ENCODE peak calls at places on chromosomes 13 and 19, in seven cellular contexts. G, B, P, Q, A, S and T are unnamed samples.

GRCh38 chr19:15564534-15565168 is 50.4 kb upstream of the CYP4F8 start:
- DNase-seq in G (no peak), B (no peak), P (no peak), Q (no peak), A (no peak), S (no peak), T (no peak)

GRCh38 chr13:110711778-110712070 is 1.8 kb upstream of the ING1 start:
- DNase-seq in G (peak), B (no peak), P (no peak), Q (no peak), A (no peak), S (no peak), T (no peak)

GRCh38 chr19:36819130-36819630 is 19.0 kb downstream of the ZNF790 start:
- DNase-seq in G (no peak), B (no peak), P (no peak), Q (no peak), A (no peak), S (no peak), T (no peak)

GRCh38 chr19:47156861-47157454 is 26.3 kb downstream of the SAE1 start:
- DNase-seq in G (no peak), B (no peak), P (no peak), Q (no peak), A (no peak), S (no peak), T (no peak)

GRCh38 chr19:10294368-10294697 is 4.6 kb downstream of the ICAM5 start:
- DNase-seq in G (peak), B (peak), P (no peak), Q (no peak), A (no peak), S (no peak), T (no peak)

GRCh38 chr13:35630551-35631275 is 154.2 kb upstream of the MAB21L1 start:
- DNase-seq in G (peak), B (no peak), P (no peak), Q (peak), A (no peak), S (peak), T (no peak)

GRCh38 chr19:54684537-54684936 is 21.8 kb downstream of the LILRB4 start:
- DNase-seq in G (peak), B (no peak), P (no peak), Q (peak), A (no peak), S (no peak), T (no peak)

GRCh38 chr13:97212540-97213146 is 9.5 kb upstream of the MBNL2 start:
- DNase-seq in G (no peak), B (no peak), P (no peak), Q (peak), A (no peak), S (peak), T (no peak)

GRCh38 chr13:97328222-97328790 is 105.7 kb upstream of the RAP2A start:
- DNase-seq in G (peak), B (no peak), P (no peak), Q (no peak), A (no peak), S (no peak), T (no peak)

GRCh38 chr13:38872693-38873092 is 117.9 kb downstream of the STOML3 start:
- DNase-seq in G (peak), B (peak), P (no peak), Q (peak), A (no peak), S (peak), T (peak)

GRCh38 chr19:10419646-10420443 is 493 bp upstream of the PDE4A start:
- DNase-seq in G (peak), B (peak), P (no peak), Q (peak), A (no peak), S (no peak), T (no peak)

GRCh38 chr19:870963-871401 is 11.5 kb downstream of the CFD start:
- DNase-seq in G (no peak), B (no peak), P (no peak), Q (no peak), A (no peak), S (no peak), T (no peak)

GRCh38 chr13:105838231-105838630 is 697.2 kb downstream of the EFNB2 start:
- DNase-seq in G (no peak), B (no peak), P (no peak), Q (no peak), A (no peak), S (no peak), T (no peak)

GRCh38 chr19:58089846-58090245 is 8.2 kb downstream of the ZSCAN18 start:
- DNase-seq in G (no peak), B (no peak), P (no peak), Q (no peak), A (no peak), S (no peak), T (no peak)

GRCh38 chr13:52650731-52651130 is 1.9 kb upstream of the SUGT1 start:
- DNase-seq in G (peak), B (no peak), P (no peak), Q (no peak), A (no peak), S (no peak), T (no peak)

GRCh38 chr19:45574526-45574925 is 10.1 kb downstream of the OPA3 start:
- DNase-seq in G (no peak), B (no peak), P (no peak), Q (no peak), A (no peak), S (no peak), T (no peak)

GRCh38 chr13:91145806-91146205 is 201.7 kb upstream of the MIR17HG start:
- DNase-seq in G (no peak), B (no peak), P (no peak), Q (no peak), A (no peak), S (no peak), T (no peak)

GRCh38 chr19:13091400-13092161 is 11.1 kb downstream of the LYL1 start:
- DNase-seq in G (peak), B (no peak), P (no peak), Q (no peak), A (no peak), S (peak), T (no peak)

GRCh38 chr13:83621765-83622421 is 260.4 kb downstream of the SLITRK1 start:
- DNase-seq in G (no peak), B (no peak), P (no peak), Q (no peak), A (no peak), S (no peak), T (no peak)

GRCh38 chr13:28741080-28741479 is 22.3 kb upstream of the SLC46A3 start:
- DNase-seq in G (no peak), B (no peak), P (no peak), Q (no peak), A (no peak), S (no peak), T (no peak)

GRCh38 chr19:29526730-29527499 is 1.1 kb downstream of the VSTM2B start:
- DNase-seq in G (peak), B (peak), P (no peak), Q (no peak), A (no peak), S (no peak), T (no peak)

GRCh38 chr13:60410299-60410698 is 13.3 kb downstream of the TDRD3 start:
- DNase-seq in G (no peak), B (no peak), P (no peak), Q (no peak), A (no peak), S (no peak), T (no peak)

GRCh38 chr19:2476451-2477140 is 669 bp downstream of the GADD45B start:
- DNase-seq in G (peak), B (peak), P (no peak), Q (peak), A (no peak), S (peak), T (peak)

GRCh38 chr13:76879211-76879875 is 6.9 kb downstream of the KCTD12 start:
- DNase-seq in G (no peak), B (peak), P (no peak), Q (no peak), A (no peak), S (peak), T (peak)